ENCODE peak calls at places on chromosomes 1 and 21, in five cellular contexts. G, L, I, F and X are unnamed samples. For H3K4me1, the result is how much of the 10 kb centered on the place peaks cover.

GRCh38 chr1:22291494-22291893 is 148.6 kb upstream of the WNT4 start:
- DNase-seq in I (no peak), G (no peak), F (no peak), L (no peak), X (no peak)

GRCh38 chr1:210332719-210333398 is 4.2 kb downstream of the HHAT start:
- DNase-seq in G (no peak), F (no peak), L (no peak), I (no peak), X (no peak)

GRCh38 chr1:179754031-179754624 is 11.0 kb downstream of the FAM163A start:
- DNase-seq in G (no peak), L (no peak), I (no peak), F (no peak), X (no peak)

GRCh38 chr21:37389456-37389855 is 22.9 kb downstream of the DYRK1A start:
- DNase-seq in L (no peak), F (no peak), G (no peak), I (no peak), X (no peak)

GRCh38 chr1:207461649-207462048 is 7.5 kb downstream of the CR2 start:
- DNase-seq in I (no peak), F (no peak), G (no peak), L (no peak), X (no peak)

GRCh38 chr1:182786223-182787001 is 3.2 kb upstream of the NPL start:
- DNase-seq in G (peak), L (no peak), F (peak), I (peak), X (peak)

GRCh38 chr1:2000850-2001249 is 2.7 kb downstream of the CFAP74 start:
- DNase-seq in L (peak), G (no peak), I (no peak), F (no peak), X (no peak)

GRCh38 chr1:154757149-154757548 is 112.9 kb downstream of the KCNN3 start:
- DNase-seq in I (no peak), L (no peak), F (no peak), G (no peak), X (no peak)

GRCh38 chr1:228348708-228349467 is 57.7 kb downstream of the TRIM11 start:
- DNase-seq in L (no peak), G (peak), I (no peak), F (no peak), X (no peak)

GRCh38 chr1:8602471-8603219 is 214.8 kb downstream of the RERE start:
- DNase-seq in I (no peak), G (no peak), F (no peak), L (no peak), X (no peak)

GRCh38 chr1:105172803-105173202 is 1423.1 kb downstream of the AMY1C start:
- DNase-seq in L (no peak), I (no peak), F (no peak), G (no peak), X (no peak)

GRCh38 chr1:41681331-41682136 is 197.1 kb upstream of the EDN2 start:
- DNase-seq in G (peak), I (no peak), F (no peak), L (no peak), X (no peak)

GRCh38 chr21:42352433-42353095 is 1.8 kb upstream of the TFF2 start:
- DNase-seq in G (no peak), I (no peak), F (no peak), L (no peak), X (no peak)

GRCh38 chr1:56331207-56331891 is 248.0 kb downstream of the PLPP3 start:
- DNase-seq in I (no peak), L (no peak), F (no peak), G (no peak), X (no peak)

GRCh38 chr1:77382361-77382760 is 100.5 kb downstream of the AK5 start:
- DNase-seq in G (no peak), F (no peak), I (no peak), L (no peak), X (no peak)

GRCh38 chr21:39281207-39281606 is 32.2 kb downstream of the BRWD1 start:
- DNase-seq in G (no peak), L (no peak), F (no peak), I (no peak), X (no peak)

DNA sequence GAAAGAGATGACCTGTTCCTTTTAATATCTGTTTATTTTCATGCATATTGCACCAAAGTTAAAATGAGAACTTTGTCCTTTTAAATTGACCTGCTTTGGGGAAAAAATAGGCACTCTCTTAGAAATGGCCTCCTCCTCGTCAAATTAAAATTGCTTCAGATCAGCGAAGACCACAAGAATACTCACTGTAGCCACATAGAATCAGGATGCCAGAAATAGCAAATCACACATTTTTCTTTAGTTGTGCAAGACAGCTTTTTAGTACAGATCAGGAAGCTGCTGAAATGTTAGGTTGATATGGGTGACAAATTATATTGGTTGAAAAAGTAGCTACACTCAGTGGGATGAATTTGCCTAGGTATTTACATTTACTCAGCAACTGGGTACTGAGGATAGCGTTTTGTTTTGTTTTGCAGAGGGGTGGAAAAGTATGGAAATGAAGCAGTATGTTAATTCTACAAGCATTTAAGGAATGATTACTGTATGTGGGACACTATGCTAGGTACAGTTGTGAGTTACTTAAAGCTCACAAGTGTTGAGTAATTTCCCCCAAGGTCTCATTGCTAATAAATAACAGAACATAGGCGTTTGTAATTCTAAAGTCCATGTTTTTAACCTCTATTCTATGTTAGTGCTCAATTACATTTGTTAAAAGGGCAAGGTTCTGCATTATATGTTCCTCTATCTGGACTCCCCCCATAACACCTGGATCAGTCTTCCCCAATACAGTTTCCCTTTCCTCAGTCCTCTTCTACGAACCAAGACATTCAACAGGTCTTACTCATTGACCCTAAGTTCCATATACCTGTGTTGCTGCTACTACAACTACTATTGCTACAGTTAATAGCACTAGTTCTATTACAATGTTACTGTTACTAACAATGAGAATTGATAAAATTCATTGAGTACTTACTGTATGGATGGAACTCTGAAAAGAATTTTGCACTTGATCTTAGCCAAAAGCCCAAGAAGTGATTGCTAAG is 99.4 kb upstream of the S1PR1 start:
- DNase-seq in G (no peak), L (no peak), I (peak), F (no peak), X (no peak)
- H3K4me3 ChIP-seq in G (no peak), L (no peak), I (peak), F (no peak), X (no peak)

GRCh38 chr1:205672395-205672889 is 7.9 kb downstream of the SLC45A3 start:
- DNase-seq in G (no peak), F (no peak), I (no peak), L (no peak), X (no peak)
- H3K4me1 ChIP-seq in G (under half), F (under half), I (half or more), L (under half), X (under half)

GRCh38 chr1:50422675-50422945 is 633 bp downstream of the DMRTA2 start:
- DNase-seq in F (no peak), L (no peak), G (no peak), I (no peak), X (no peak)

GRCh38 chr1:50422946-50423669 is at the start of gene DMRTA2:
- DNase-seq in G (no peak), F (no peak), L (peak), I (peak), X (no peak)

GRCh38 chr1:50424045-50424939 is 1.0 kb upstream of the DMRTA2 start:
- DNase-seq in F (no peak), I (peak), L (no peak), G (no peak), X (no peak)

GRCh38 chr1:50424940-50425375 is 1.7 kb upstream of the DMRTA2 start:
- DNase-seq in I (peak), F (no peak), L (peak), G (no peak), X (no peak)

GRCh38 chr1:50423670-50424000 is 392 bp upstream of the DMRTA2 start:
- DNase-seq in I (peak), G (no peak), F (peak), L (peak), X (no peak)
- H3K4me3 ChIP-seq in I (peak), G (peak), F (peak), L (peak), X (no peak)

DNA sequence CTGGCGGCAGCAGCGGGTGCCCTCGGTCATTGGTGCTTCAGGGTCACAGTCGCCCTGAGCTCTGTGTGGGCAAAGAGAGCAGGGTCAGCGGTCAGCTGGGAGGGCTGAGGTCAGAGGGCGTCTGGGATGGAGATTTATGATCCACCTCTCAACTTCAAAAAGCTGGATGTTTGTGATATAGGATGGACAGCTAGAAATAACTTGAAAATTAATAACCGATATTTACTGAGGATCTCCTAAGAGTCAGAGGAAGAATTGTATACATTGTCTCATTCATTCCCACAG is 2.0 kb downstream of the LEFTY1 start:
- DNase-seq in I (no peak), L (no peak), G (no peak), F (no peak), X (no peak)
- H3K4me1 ChIP-seq in I (under half), L (under half), G (under half), F (under half), X (under half)